ENCODE peak calls at places on chromosomes 12 and 14, in six cellular contexts. K, I, R, Q, N and O are unnamed samples.

GRCh38 chr12:52951126-52951525 is 2.2 kb downstream of the KRT18 start:
- DNase-seq in K (no peak), I (no peak), Q (no peak), R (no peak), N (no peak), O (no peak)

GRCh38 chr12:1630081-1630826 is 1.2 kb downstream of the WNT5B start:
- DNase-seq in Q (no peak), N (no peak), I (no peak), K (no peak), R (no peak), O (no peak)

GRCh38 chr12:41557081-41557480 is 369.0 kb downstream of the PDZRN4 start:
- DNase-seq in K (no peak), Q (no peak), R (no peak), N (no peak), I (no peak), O (no peak)

GRCh38 chr12:59619461-59620240 is 23.8 kb downstream of the SLC16A7 start:
- DNase-seq in N (no peak), Q (no peak), R (no peak), I (no peak), K (no peak), O (no peak)

GRCh38 chr12:46942579-46942978 is 116.8 kb upstream of the SLC38A4 start:
- DNase-seq in I (peak), R (peak), Q (peak), K (peak), N (peak), O (no peak)

GRCh38 chr14:91872011-91872476 is 4.7 kb upstream of the TC2N start:
- DNase-seq in N (no peak), I (no peak), R (peak), K (no peak), Q (no peak), O (no peak)

GRCh38 chr12:121949643-121950397 is 31.4 kb downstream of the CFAP251 start:
- DNase-seq in N (peak), K (peak), R (peak), I (no peak), Q (peak), O (no peak)

GRCh38 chr12:6249580-6249979 is 49.4 kb downstream of the CD9 start:
- DNase-seq in R (no peak), I (no peak), Q (no peak), K (no peak), N (no peak), O (no peak)

GRCh38 chr12:121581681-121582439 is 1.0 kb upstream of the KDM2B start:
- DNase-seq in R (peak), Q (no peak), K (peak), N (peak), I (no peak), O (no peak)

GRCh38 chr14:59897757-59898383 is 22.1 kb upstream of the LRRC9 start:
- DNase-seq in R (peak), N (peak), Q (no peak), K (peak), I (no peak), O (no peak)

GRCh38 chr12:85283560-85283959 is 3.5 kb downstream of the ALX1 start:
- DNase-seq in Q (no peak), K (no peak), N (no peak), R (no peak), I (no peak), O (no peak)

GRCh38 chr12:123132951-123133619 is 17.8 kb downstream of the PITPNM2 start:
- DNase-seq in Q (no peak), R (no peak), K (no peak), I (no peak), N (no peak), O (no peak)

GRCh38 chr14:68957688-68958248 is 21.3 kb downstream of the ACTN1 start:
- DNase-seq in N (no peak), I (no peak), Q (no peak), K (no peak), R (no peak), O (no peak)

GRCh38 chr12:70664463-70664862 is 27.2 kb upstream of the PTPRB start:
- DNase-seq in I (no peak), Q (peak), K (no peak), N (no peak), R (peak), O (no peak)

GRCh38 chr14:93332032-93332852 is 594 bp downstream of the BTBD7 start:
- DNase-seq in I (no peak), K (peak), Q (peak), R (peak), N (peak), O (no peak)

GRCh38 chr12:14885718-14886201 is at the start of gene MGP:
- DNase-seq in I (no peak), K (no peak), R (peak), N (peak), Q (no peak), O (no peak)

GRCh38 chr12:131795688-131796410 is 32.3 kb upstream of the MMP17 start:
- DNase-seq in N (no peak), Q (no peak), K (no peak), R (no peak), I (no peak), O (no peak)

GRCh38 chr14:70021548-70021947 is 142.3 kb downstream of the SMOC1 start:
- DNase-seq in Q (no peak), R (no peak), I (no peak), N (no peak), K (no peak), O (no peak)

GRCh38 chr12:78918221-78918620 is 53.6 kb downstream of the SYT1 start:
- DNase-seq in R (no peak), Q (no peak), K (no peak), I (no peak), N (no peak), O (no peak)

GRCh38 chr12:5904441-5904840 is 40.6 kb downstream of the ANO2 start:
- DNase-seq in Q (no peak), R (no peak), N (no peak), K (no peak), I (no peak), O (no peak)

GRCh38 chr12:12326262-12326661 is 23.8 kb downstream of the MANSC1 start:
- DNase-seq in I (no peak), Q (no peak), K (no peak), R (no peak), N (no peak), O (no peak)

GRCh38 chr14:32252030-32252670 is 49.1 kb upstream of the RNU6-8 start:
- DNase-seq in Q (peak), R (peak), I (peak), K (peak), N (peak), O (peak)

GRCh38 chr14:35247777-35248475 is 44.3 kb upstream of the PSMA6 start:
- DNase-seq in R (no peak), N (no peak), K (no peak), I (no peak), Q (no peak), O (no peak)

GRCh38 chr12:46050805-46051204 is 60.4 kb upstream of the SCAF11 start:
- DNase-seq in I (no peak), R (no peak), N (no peak), Q (no peak), K (no peak), O (no peak)

GRCh38 chr12:79233341-79233761 is 368.8 kb downstream of the SYT1 start:
- DNase-seq in N (no peak), K (no peak), R (no peak), Q (no peak), I (no peak), O (no peak)